ENCODE peak calls at places on chromosomes 6 and 20, in four cellular contexts. A, E, B and Y are unnamed samples.

GRCh38 chr6:15287670-15288069 is 41.8 kb downstream of the JARID2 start:
- DNase-seq in B (no peak), A (no peak), E (peak; percentile 49), Y (no peak)

GRCh38 chr6:148521586-148521985 is 178.9 kb downstream of the SASH1 start:
- DNase-seq in B (no peak), E (no peak), A (no peak), Y (no peak)

GRCh38 chr6:26521485-26522391 is 16.4 kb upstream of the HMGN4 start:
- DNase-seq in B (peak; percentile 32), A (peak; percentile 68), E (peak; percentile 81), Y (peak; percentile 94)

GRCh38 chr6:53912661-53913060 is 117.9 kb downstream of the LRRC1 start:
- DNase-seq in B (no peak), A (no peak), E (no peak), Y (no peak)

GRCh38 chr6:28775052-28775376 is 148.8 kb downstream of the TRIM27 start:
- DNase-seq in A (no peak), E (no peak), B (no peak), Y (no peak)

GRCh38 chr6:52904562-52905279 is 4.8 kb downstream of the GSTA3 start:
- DNase-seq in E (no peak), A (no peak), B (no peak), Y (no peak)

GRCh38 chr6:85464722-85465150 is 14.9 kb downstream of the NT5E start:
- DNase-seq in A (no peak), E (no peak), B (no peak), Y (no peak)

GRCh38 chr6:44270526-44271405 is 516 bp downstream of the TMEM151B start:
- DNase-seq in B (no peak), A (no peak), E (no peak), Y (no peak)

GRCh38 chr6:159979136-159979874 is 10.4 kb downstream of the IGF2R start:
- DNase-seq in B (no peak), E (peak; percentile 85), A (no peak), Y (no peak)

GRCh38 chr20:64164123-64164836 is at the start of gene MYT1:
- DNase-seq in A (no peak), E (no peak), B (no peak), Y (no peak)

GRCh38 chr20:63155266-63156165 is 60.4 kb downstream of the YTHDF1 start:
- DNase-seq in B (no peak), A (no peak), E (no peak), Y (no peak)

GRCh38 chr6:125718109-125718508 is 31.3 kb upstream of the HEY2 start:
- DNase-seq in B (no peak), A (no peak), E (no peak), Y (no peak)

GRCh38 chr20:45174434-45175364 is at the start of gene PI3:
- DNase-seq in E (no peak), A (no peak), B (no peak), Y (no peak)

GRCh38 chr6:40947876-40948514 is 91.0 kb downstream of the UNC5CL start:
- DNase-seq in E (no peak), B (no peak), A (no peak), Y (no peak)

GRCh38 chr6:159107451-159108260 is 61.5 kb upstream of the FNDC1 start:
- DNase-seq in A (no peak), E (no peak), B (peak; percentile 62), Y (peak; percentile 51)

GRCh38 chr6:53896237-53896636 is 101.4 kb downstream of the LRRC1 start:
- DNase-seq in A (no peak), E (no peak), B (no peak), Y (no peak)

GRCh38 chr6:111759413-111759835 is 113.8 kb downstream of the FYN start:
- DNase-seq in B (no peak), E (no peak), A (no peak), Y (no peak)

GRCh38 chr20:53944796-53945195 is 125.6 kb downstream of the BCAS1 start:
- DNase-seq in A (no peak), B (no peak), E (no peak), Y (no peak)

GRCh38 chr20:57089701-57090144 is 176.7 kb downstream of the BMP7 start:
- DNase-seq in B (peak; percentile 30), E (peak; percentile 47), A (peak; percentile 35), Y (no peak)

GRCh38 chr6:162973975-162974374 is 246.2 kb downstream of the PACRG start:
- DNase-seq in B (no peak), A (no peak), E (no peak), Y (no peak)

GRCh38 chr6:23650676-23651075 is 475.3 kb upstream of the NRSN1 start:
- DNase-seq in E (no peak), A (peak; percentile 48), B (no peak), Y (no peak)

GRCh38 chr6:83114164-83114563 is 46.7 kb downstream of the DOP1A start:
- DNase-seq in A (no peak), B (no peak), E (no peak), Y (no peak)

GRCh38 chr6:115753446-115753845 is 307.2 kb downstream of the FRK start:
- DNase-seq in B (no peak), E (no peak), A (no peak), Y (no peak)

GRCh38 chr6:147514831-147515230 is 6.3 kb downstream of the SAMD5 start:
- DNase-seq in E (no peak), A (no peak), B (no peak), Y (no peak)

GRCh38 chr20:48015943-48016723 is 230.9 kb upstream of the SULF2 start:
- DNase-seq in B (no peak), E (no peak), A (no peak), Y (no peak)

GRCh38 chr6:69985180-69985579 is 118.8 kb downstream of the COL19A1 start:
- DNase-seq in A (no peak), E (peak; percentile 12), B (no peak), Y (no peak)

GRCh38 chr20:50085481-50086365 is 27.2 kb downstream of the UBE2V1 start:
- DNase-seq in A (no peak), B (peak; percentile 9), E (peak; percentile 29), Y (peak; percentile 75)

GRCh38 chr6:138582573-138582972 is 83.3 kb upstream of the NHSL1 start:
- DNase-seq in E (no peak), A (no peak), B (no peak), Y (no peak)

GRCh38 chr6:160519603-160520042 is 144.5 kb downstream of the LPA start:
- DNase-seq in B (no peak), E (no peak), A (no peak), Y (no peak)

GRCh38 chr6:113317870-113318269 is 539.3 kb upstream of the MARCKS start:
- DNase-seq in A (no peak), B (no peak), E (no peak), Y (no peak)

GRCh38 chr6:30044630-30045029 is 16.4 kb upstream of the POLR1H start:
- DNase-seq in B (no peak), A (no peak), E (no peak), Y (no peak)

GRCh38 chr6:21893778-21894177 is 300.2 kb downstream of the SOX4 start:
- DNase-seq in A (no peak), E (no peak), B (no peak), Y (no peak)

GRCh38 chr20:64131406-64131805 is 24.0 kb upstream of the NPBWR2 start:
- DNase-seq in B (no peak), A (no peak), E (no peak), Y (peak; percentile 51)

GRCh38 chr6:36290668-36291620 is 21.1 kb downstream of the PNPLA1 start:
- DNase-seq in A (no peak), E (no peak), B (no peak), Y (no peak)

GRCh38 chr20:334578-334977 is 9.2 kb downstream of the SOX12 start:
- DNase-seq in B (no peak), E (no peak), A (no peak), Y (no peak)

GRCh38 chr20:5510446-5510845 is 193.7 kb upstream of the PROKR2 start:
- DNase-seq in A (no peak), B (no peak), E (no peak), Y (peak; percentile 45)

GRCh38 chr20:4795394-4795793 is 73.7 kb downstream of the PRND start:
- DNase-seq in A (peak; percentile 49), E (peak; percentile 39), B (no peak), Y (peak; percentile 89)

GRCh38 chr20:34543457-34544056 is 15.0 kb upstream of the MAP1LC3A start:
- DNase-seq in E (no peak), B (no peak), A (no peak), Y (no peak)

GRCh38 chr6:166244353-166245045 is 63.7 kb downstream of the PRR18 start:
- DNase-seq in B (no peak), A (no peak), E (no peak), Y (no peak)